ENCODE peak calls at places on chromosomes 2 and 18, in five cellular contexts. Y is B cell, M is AG09319, Q is OCI-LY7, W is posterior cingulate gyrus. U is an unnamed sample.
A peak's percentile ranks its signal among the peaks of the same experiment; 100 is the strongest.

GRCh38 chr2:174833737-174834136 is 69.5 kb upstream of the CHRNA1 start:
- DNase-seq in Y (no peak), M (no peak), Q (no peak), W (no peak), U (no peak)

GRCh38 chr2:95231723-95232122 is 24.4 kb downstream of the ZNF892 start:
- DNase-seq in Y (no peak), M (peak; percentile 22), Q (peak; percentile 58), W (peak; percentile 75), U (no peak)

GRCh38 chr2:178865537-178865936 is 58.3 kb upstream of the TTN start:
- DNase-seq in Y (no peak), M (no peak), Q (no peak), W (no peak), U (no peak)

GRCh38 chr18:76524900-76525698 is 30.1 kb upstream of the ZNF516 start:
- DNase-seq in Y (no peak), M (peak; percentile 45), Q (no peak), W (no peak), U (no peak)

GRCh38 chr2:187547353-187547979 is 6.8 kb downstream of the TFPI start:
- DNase-seq in Y (no peak), M (peak; percentile 54), Q (no peak), W (no peak), U (no peak)

GRCh38 chr2:144514731-144515424 is 5.0 kb downstream of the ZEB2 start:
- DNase-seq in Y (no peak), M (no peak), Q (no peak), W (no peak), U (no peak)

GRCh38 chr2:71659868-71660518 is 206.6 kb downstream of the DYSF start:
- DNase-seq in Y (no peak), M (no peak), Q (no peak), W (no peak), U (peak; percentile 77)

GRCh38 chr2:218448934-218449333 is 30.0 kb downstream of the VIL1 start:
- DNase-seq in Y (no peak), M (no peak), Q (no peak), W (no peak), U (no peak)

GRCh38 chr2:138071720-138072719 is 107.7 kb downstream of the HNMT start:
- DNase-seq in Y (no peak), M (no peak), Q (no peak), W (no peak), U (no peak)

GRCh38 chr18:58254873-58255511 is 211.0 kb downstream of the NEDD4L start:
- DNase-seq in Y (no peak), M (no peak), Q (no peak), W (no peak), U (no peak)

GRCh38 chr18:73646772-73647171 is 500.9 kb downstream of the FBXO15 start:
- DNase-seq in Y (no peak), M (peak; percentile 22), Q (no peak), W (no peak), U (no peak)

GRCh38 chr2:236536727-236537398 is 32.8 kb upstream of the ACKR3 start:
- DNase-seq in Y (peak; percentile 34), M (no peak), Q (peak; percentile 63), W (no peak), U (no peak)

GRCh38 chr18:23523429-23524212 is 20.3 kb downstream of the RMC1 start:
- DNase-seq in Y (no peak), M (peak; percentile 87), Q (no peak), W (no peak), U (no peak)

GRCh38 chr18:1094408-1094807 is 189.7 kb downstream of the ADCYAP1 start:
- DNase-seq in Y (no peak), M (no peak), Q (no peak), W (no peak), U (no peak)

GRCh38 chr18:23712445-23712844 is 23.2 kb downstream of the LAMA3 start:
- DNase-seq in Y (no peak), M (no peak), Q (no peak), W (no peak), U (no peak)

GRCh38 chr2:133324150-133324561 is 244.1 kb downstream of the NCKAP5 start:
- DNase-seq in Y (no peak), M (no peak), Q (no peak), W (no peak), U (no peak)

GRCh38 chr18:59696311-59697235 is 650 bp downstream of the CCBE1 start:
- DNase-seq in Y (no peak), M (no peak), Q (no peak), W (no peak), U (no peak)

GRCh38 chr2:120508581-120509041 is 162.7 kb downstream of the INHBB start:
- DNase-seq in Y (no peak), M (no peak), Q (no peak), W (no peak), U (no peak)

GRCh38 chr2:45821558-45822271 is 170.2 kb downstream of the PRKCE start:
- DNase-seq in Y (no peak), M (no peak), Q (no peak), W (no peak), U (no peak)

GRCh38 chr18:3973191-3973590 is 481.9 kb downstream of the DLGAP1 start:
- DNase-seq in Y (no peak), M (no peak), Q (no peak), W (no peak), U (no peak)

GRCh38 chr2:241798631-241799521 is 10.1 kb upstream of the NEU4 start:
- DNase-seq in Y (peak; percentile 37), M (no peak), Q (no peak), W (no peak), U (peak; percentile 83)

GRCh38 chr18:13570856-13571495 is 155.4 kb downstream of the FAM210A start:
- DNase-seq in Y (no peak), M (no peak), Q (no peak), W (no peak), U (no peak)

GRCh38 chr2:220081171-220081570 is 453.7 kb downstream of the SLC4A3 start:
- DNase-seq in Y (no peak), M (no peak), Q (no peak), W (no peak), U (no peak)

GRCh38 chr2:105775809-105776559 is 31.3 kb downstream of the NCK2 start:
- DNase-seq in Y (peak; percentile 80), M (peak; percentile 12), Q (peak; percentile 62), W (no peak), U (no peak)

GRCh38 chr18:55522011-55522410 is 66.0 kb downstream of the TCF4 start:
- DNase-seq in Y (no peak), M (no peak), Q (peak; percentile 32), W (peak; percentile 57), U (no peak)

GRCh38 chr2:128779301-128780095 is 460.8 kb upstream of the HS6ST1 start:
- DNase-seq in Y (no peak), M (no peak), Q (no peak), W (no peak), U (peak; percentile 93)

GRCh38 chr2:72143441-72144356 is 4.0 kb downstream of the CYP26B1 start:
- DNase-seq in Y (peak; percentile 32), M (no peak), Q (no peak), W (peak; percentile 16), U (peak; percentile 83)

GRCh38 chr2:200367155-200367554 is 60.7 kb downstream of the SPATS2L start:
- DNase-seq in Y (no peak), M (no peak), Q (no peak), W (no peak), U (no peak)

GRCh38 chr18:8704361-8705279 is 736 bp upstream of the MTCL1 start:
- DNase-seq in Y (peak; percentile 99), M (peak; percentile 87), Q (peak; percentile 91), W (peak; percentile 94), U (no peak)

U was measured in vagina.